ENCODE peak calls at places on chromosome 5, in four cellular contexts. F, L, M and A are unnamed samples.
A peak's percentile ranks its signal among the peaks of the same experiment; 100 is the strongest.

GRCh38 chr5:98816574-98817222 is 43.2 kb downstream of the RGMB start:
- DNase-seq in F (peak; percentile 10), L (no peak), M (no peak), A (no peak)

GRCh38 chr5:138824924-138825863 is 49.9 kb downstream of the LRRTM2 start:
- DNase-seq in F (peak; percentile 7), L (peak; percentile 42), M (no peak), A (no peak)

GRCh38 chr5:78691073-78691960 is 42.7 kb upstream of the LHFPL2 start:
- DNase-seq in F (no peak), L (no peak), M (no peak), A (no peak)

GRCh38 chr5:93512799-93513198 is 68.2 kb downstream of the NR2F1-AS1 start:
- DNase-seq in F (no peak), L (no peak), M (no peak), A (no peak)

GRCh38 chr5:19175776-19176570 is 812.0 kb downstream of the CDH18 start:
- DNase-seq in F (no peak), L (no peak), M (no peak), A (no peak)

GRCh38 chr5:154985126-154985525 is 28.4 kb upstream of the KIF4B start:
- DNase-seq in F (no peak), L (no peak), M (no peak), A (no peak)

GRCh38 chr5:134525687-134526482 is 415 bp downstream of the JADE2 start:
- DNase-seq in F (peak; percentile 61), L (peak; percentile 47), M (no peak), A (peak; percentile 65)

GRCh38 chr5:115097236-115097635 is 72.5 kb downstream of the TRIM36 start:
- DNase-seq in F (no peak), L (no peak), M (no peak), A (no peak)

GRCh38 chr5:75885849-75886596 is 168.8 kb upstream of the POC5 start:
- DNase-seq in F (no peak), L (no peak), M (no peak), A (peak; percentile 34)

GRCh38 chr5:151620463-151620844 is 29.3 kb upstream of the FAT2 start:
- DNase-seq in F (no peak), L (no peak), M (no peak), A (no peak)

GRCh38 chr5:100726116-100726515 is 177.0 kb downstream of the ST8SIA4 start:
- DNase-seq in F (no peak), L (no peak), M (no peak), A (no peak)

GRCh38 chr5:17413691-17414090 is 84.3 kb upstream of the TAF11L2 start:
- DNase-seq in F (no peak), L (no peak), M (no peak), A (no peak)

GRCh38 chr5:5078009-5078897 is 61.9 kb upstream of the ADAMTS16 start:
- DNase-seq in F (no peak), L (peak; percentile 13), M (no peak), A (peak; percentile 51)

GRCh38 chr5:54743997-54744788 is 226.6 kb downstream of the SNX18 start:
- DNase-seq in F (peak; percentile 5), L (peak; percentile 67), M (peak; percentile 45), A (no peak)

GRCh38 chr5:60842859-60843692 is 993 bp downstream of the ELOVL7 start:
- DNase-seq in F (no peak), L (no peak), M (no peak), A (peak; percentile 35)

GRCh38 chr5:140073296-140073695 is 30.2 kb upstream of the NRG2 start:
- DNase-seq in F (no peak), L (peak; percentile 18), M (no peak), A (no peak)

GRCh38 chr5:67268233-67269011 is 71.8 kb upstream of the CD180 start:
- DNase-seq in F (peak; percentile 62), L (no peak), M (no peak), A (no peak)

GRCh38 chr5:119179857-119180641 is 109.2 kb downstream of the DMXL1 start:
- DNase-seq in F (no peak), L (no peak), M (no peak), A (no peak)

GRCh38 chr5:79901631-79902030 is 89.4 kb downstream of the MTX3 start:
- DNase-seq in F (no peak), L (no peak), M (no peak), A (no peak)

GRCh38 chr5:156367602-156368001 is 40.6 kb downstream of the SGCD start:
- DNase-seq in F (peak; percentile 2), L (no peak), M (no peak), A (no peak)

GRCh38 chr5:82019342-82020138 is 47.7 kb downstream of the ATG10 start:
- DNase-seq in F (peak; percentile 50), L (no peak), M (no peak), A (no peak)

GRCh38 chr5:81853005-81853357 is 102.1 kb upstream of the SSBP2 start:
- DNase-seq in F (no peak), L (peak; percentile 35), M (no peak), A (no peak)

GRCh38 chr5:160287378-160288051 is 24.8 kb downstream of the CCNJL start:
- DNase-seq in F (peak; percentile 62), L (no peak), M (no peak), A (peak; percentile 86)

GRCh38 chr5:135127604-135128240 is 93.7 kb upstream of the PITX1 start:
- DNase-seq in F (peak; percentile 83), L (no peak), M (no peak), A (no peak)

GRCh38 chr5:96413028-96413427 is 20.0 kb downstream of the PCSK1 start:
- DNase-seq in F (no peak), L (no peak), M (no peak), A (no peak)

GRCh38 chr5:77693913-77694312 is 55.4 kb upstream of the OTP start:
- DNase-seq in F (no peak), L (no peak), M (no peak), A (no peak)

GRCh38 chr5:179284751-179285191 is 60.5 kb downstream of the ADAMTS2 start:
- DNase-seq in F (no peak), L (no peak), M (no peak), A (no peak)

GRCh38 chr5:81544351-81545001 is 150.5 kb upstream of the ACOT12 start:
- DNase-seq in F (no peak), L (no peak), M (no peak), A (no peak)

GRCh38 chr5:33195431-33196128 is 245.2 kb upstream of the TARS1 start:
- DNase-seq in F (no peak), L (no peak), M (no peak), A (no peak)

GRCh38 chr5:102583663-102584062 is 84.9 kb upstream of the SLCO6A1 start:
- DNase-seq in F (no peak), L (no peak), M (no peak), A (no peak)
- TF ChIP-seq CBFB in F (no peak), L (no peak), M (no peak), A (no peak)

GRCh38 chr5:61999371-61999770 is 306.6 kb upstream of the KIF2A start:
- DNase-seq in F (no peak), L (no peak), M (no peak), A (no peak)
- TF ChIP-seq CBFB in F (no peak), L (no peak), M (no peak), A (no peak)

GRCh38 chr5:177430972-177431316 is 4.5 kb downstream of the GRK6 start:
- DNase-seq in F (no peak), L (no peak), M (no peak), A (no peak)
- TF ChIP-seq CBFB in F (no peak), L (no peak), M (no peak), A (no peak)

GRCh38 chr5:14580037-14581034 is 1.3 kb upstream of the OTULINL start:
- DNase-seq in F (no peak), L (no peak), M (no peak), A (no peak)
- TF ChIP-seq CBFB in F (no peak), L (no peak), M (no peak), A (no peak)

DNA sequence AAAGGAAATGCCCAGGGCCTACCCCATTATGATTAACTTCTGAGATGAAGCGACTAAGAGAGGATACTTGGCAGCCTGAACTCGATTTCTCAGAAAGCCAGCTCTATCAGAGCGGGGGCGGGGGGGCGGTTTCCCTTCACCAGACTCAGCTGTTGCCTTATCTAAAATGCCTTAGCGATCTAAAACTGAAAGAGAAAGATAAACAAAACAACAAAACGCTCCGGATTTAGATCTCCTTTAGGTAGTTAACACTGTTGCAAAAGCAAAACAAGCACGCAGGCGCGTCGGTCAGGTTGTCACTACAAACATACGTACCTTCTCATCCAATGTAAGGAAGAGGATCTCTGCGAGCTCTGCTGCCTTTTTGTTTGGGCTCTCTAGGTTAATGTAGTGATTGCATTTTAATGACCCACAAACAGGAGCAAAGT is 1.1 kb downstream of the EPB41L4A start:
- DNase-seq in F (no peak), L (no peak), M (peak; percentile 11), A (no peak)
- TF ChIP-seq CBFB in F (no peak), L (no peak), M (no peak), A (no peak)

GRCh38 chr5:91121347-91121993 is 261.6 kb downstream of the ARRDC3 start:
- DNase-seq in F (no peak), L (no peak), M (no peak), A (no peak)
- TF ChIP-seq CBFB in F (no peak), L (no peak), M (no peak), A (no peak)

GRCh38 chr5:73853091-73853490 is 227.1 kb downstream of the ARHGEF28 start:
- DNase-seq in F (no peak), L (no peak), M (peak; percentile 4), A (no peak)
- TF ChIP-seq CBFB in F (no peak), L (no peak), M (no peak), A (no peak)